ENCODE peak calls at places on chromosomes 11 and 22, in five cellular contexts. One of them, this sample, is unnamed. For H3K4me1, the result is how much of the 10 kb centered on the place peaks cover.

GRCh38 chr11:57387284-57388030 is 3.0 kb downstream of the PRG2 start:
- DNase-seq in adrenal gland: no peak
- DNase-seq in IMR-90: no peak
- DNase-seq in CD8-positive, alpha-beta T cell: no peak
- DNase-seq in ovary: no peak
- DNase-seq in this sample: no peak

GRCh38 chr11:33257897-33258630 is 883 bp downstream of the HIPK3 start:
- DNase-seq in IMR-90: peak
- DNase-seq in adrenal gland: peak
- DNase-seq in CD8-positive, alpha-beta T cell: peak
- DNase-seq in ovary: peak
- DNase-seq in this sample: peak

GRCh38 chr11:126529037-126529436 is 173.6 kb downstream of the ST3GAL4 start:
- DNase-seq in CD8-positive, alpha-beta T cell: no peak
- DNase-seq in IMR-90: no peak
- DNase-seq in ovary: no peak
- DNase-seq in adrenal gland: no peak
- DNase-seq in this sample: no peak

GRCh38 chr11:107197932-107198331 is 179.7 kb upstream of the GUCY1A2 start:
- DNase-seq in adrenal gland: no peak
- DNase-seq in CD8-positive, alpha-beta T cell: no peak
- DNase-seq in IMR-90: no peak
- DNase-seq in ovary: no peak
- DNase-seq in this sample: no peak

GRCh38 chr22:43473441-43473840 is 61.6 kb downstream of the MPPED1 start:
- DNase-seq in ovary: no peak
- DNase-seq in adrenal gland: no peak
- DNase-seq in IMR-90: no peak
- DNase-seq in CD8-positive, alpha-beta T cell: no peak
- DNase-seq in this sample: no peak

GRCh38 chr22:49930596-49931412 is 12.4 kb downstream of the CRELD2 start:
- DNase-seq in ovary: no peak
- DNase-seq in IMR-90: peak
- DNase-seq in adrenal gland: peak
- DNase-seq in CD8-positive, alpha-beta T cell: no peak
- DNase-seq in this sample: peak

GRCh38 chr11:66142370-66143263 is 72.5 kb downstream of the PACS1 start:
- DNase-seq in CD8-positive, alpha-beta T cell: no peak
- DNase-seq in adrenal gland: no peak
- DNase-seq in IMR-90: peak
- DNase-seq in ovary: no peak
- DNase-seq in this sample: no peak

GRCh38 chr11:134634897-134635831 is 223.1 kb upstream of the B3GAT1 start:
- DNase-seq in adrenal gland: no peak
- DNase-seq in CD8-positive, alpha-beta T cell: no peak
- DNase-seq in ovary: no peak
- DNase-seq in IMR-90: no peak
- DNase-seq in this sample: no peak

GRCh38 chr11:104830080-104830479 is 68.2 kb downstream of the CASP12 start:
- DNase-seq in adrenal gland: no peak
- DNase-seq in CD8-positive, alpha-beta T cell: no peak
- DNase-seq in IMR-90: peak
- DNase-seq in ovary: no peak
- DNase-seq in this sample: no peak

GRCh38 chr11:45654242-45654641 is 11.2 kb downstream of the CHST1 start:
- DNase-seq in ovary: peak
- DNase-seq in adrenal gland: no peak
- DNase-seq in IMR-90: no peak
- DNase-seq in CD8-positive, alpha-beta T cell: no peak
- DNase-seq in this sample: no peak

GRCh38 chr11:71200172-71200716 is 52.1 kb downstream of the SHANK2 start:
- DNase-seq in CD8-positive, alpha-beta T cell: no peak
- DNase-seq in adrenal gland: no peak
- DNase-seq in ovary: no peak
- DNase-seq in IMR-90: no peak
- DNase-seq in this sample: no peak

GRCh38 chr11:1382429-1382828 is 7.3 kb upstream of the BRSK2 start:
- DNase-seq in IMR-90: no peak
- DNase-seq in ovary: peak
- DNase-seq in adrenal gland: no peak
- DNase-seq in CD8-positive, alpha-beta T cell: no peak
- DNase-seq in this sample: peak

GRCh38 chr11:12840871-12841516 is 166.8 kb downstream of the TEAD1 start:
- DNase-seq in ovary: no peak
- DNase-seq in IMR-90: peak
- DNase-seq in adrenal gland: no peak
- DNase-seq in CD8-positive, alpha-beta T cell: no peak
- DNase-seq in this sample: no peak
- H3K4me1 ChIP-seq in ovary: under half
- H3K4me1 ChIP-seq in IMR-90: under half
- H3K4me1 ChIP-seq in adrenal gland: under half
- H3K4me1 ChIP-seq in CD8-positive, alpha-beta T cell: under half
- H3K4me1 ChIP-seq in this sample: under half

GRCh38 chr11:124441081-124441480 is 4.4 kb downstream of the OR8B8 start:
- DNase-seq in CD8-positive, alpha-beta T cell: no peak
- DNase-seq in IMR-90: no peak
- DNase-seq in adrenal gland: no peak
- DNase-seq in ovary: no peak
- DNase-seq in this sample: no peak

GRCh38 chr11:124440608-124441007 is 4.9 kb downstream of the OR8B8 start:
- DNase-seq in IMR-90: no peak
- DNase-seq in CD8-positive, alpha-beta T cell: no peak
- DNase-seq in ovary: no peak
- DNase-seq in adrenal gland: no peak
- DNase-seq in this sample: no peak

GRCh38 chr11:124442847-124443246 is 2.6 kb downstream of the OR8B8 start:
- DNase-seq in adrenal gland: no peak
- DNase-seq in IMR-90: no peak
- DNase-seq in CD8-positive, alpha-beta T cell: no peak
- DNase-seq in ovary: no peak
- DNase-seq in this sample: no peak

GRCh38 chr11:124441519-124441918 is 4.0 kb downstream of the OR8B8 start:
- DNase-seq in IMR-90: no peak
- DNase-seq in ovary: no peak
- DNase-seq in CD8-positive, alpha-beta T cell: no peak
- DNase-seq in adrenal gland: no peak
- DNase-seq in this sample: no peak

DNA sequence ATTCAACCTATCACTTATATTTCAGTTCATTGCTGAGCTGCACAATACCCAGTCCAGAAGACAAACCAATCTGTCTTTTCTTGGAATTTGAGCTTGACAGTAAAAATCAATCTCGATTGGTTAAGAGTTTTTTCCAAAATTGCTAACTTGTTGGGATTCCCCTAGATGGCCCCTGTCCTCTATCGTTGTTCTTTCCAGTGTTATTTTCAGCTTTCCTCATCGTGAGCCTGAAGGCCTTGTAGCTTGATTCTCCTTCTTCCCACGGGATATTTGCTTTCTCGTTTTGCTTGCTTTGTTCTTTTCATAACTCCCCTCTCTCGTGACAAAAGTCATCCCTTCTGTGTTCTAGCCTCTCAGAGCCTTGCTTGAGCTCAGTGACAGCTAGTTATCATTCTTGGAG is 3.1 kb downstream of the OR8B8 start:
- DNase-seq in IMR-90: no peak
- DNase-seq in adrenal gland: no peak
- DNase-seq in ovary: no peak
- DNase-seq in CD8-positive, alpha-beta T cell: no peak
- DNase-seq in this sample: no peak
- TF ChIP-seq CTCF in IMR-90: no peak
- TF ChIP-seq CTCF in adrenal gland: no peak
- TF ChIP-seq CTCF in ovary: no peak
- TF ChIP-seq CTCF in CD8-positive, alpha-beta T cell: no peak
- TF ChIP-seq CTCF in this sample: no peak

DNA sequence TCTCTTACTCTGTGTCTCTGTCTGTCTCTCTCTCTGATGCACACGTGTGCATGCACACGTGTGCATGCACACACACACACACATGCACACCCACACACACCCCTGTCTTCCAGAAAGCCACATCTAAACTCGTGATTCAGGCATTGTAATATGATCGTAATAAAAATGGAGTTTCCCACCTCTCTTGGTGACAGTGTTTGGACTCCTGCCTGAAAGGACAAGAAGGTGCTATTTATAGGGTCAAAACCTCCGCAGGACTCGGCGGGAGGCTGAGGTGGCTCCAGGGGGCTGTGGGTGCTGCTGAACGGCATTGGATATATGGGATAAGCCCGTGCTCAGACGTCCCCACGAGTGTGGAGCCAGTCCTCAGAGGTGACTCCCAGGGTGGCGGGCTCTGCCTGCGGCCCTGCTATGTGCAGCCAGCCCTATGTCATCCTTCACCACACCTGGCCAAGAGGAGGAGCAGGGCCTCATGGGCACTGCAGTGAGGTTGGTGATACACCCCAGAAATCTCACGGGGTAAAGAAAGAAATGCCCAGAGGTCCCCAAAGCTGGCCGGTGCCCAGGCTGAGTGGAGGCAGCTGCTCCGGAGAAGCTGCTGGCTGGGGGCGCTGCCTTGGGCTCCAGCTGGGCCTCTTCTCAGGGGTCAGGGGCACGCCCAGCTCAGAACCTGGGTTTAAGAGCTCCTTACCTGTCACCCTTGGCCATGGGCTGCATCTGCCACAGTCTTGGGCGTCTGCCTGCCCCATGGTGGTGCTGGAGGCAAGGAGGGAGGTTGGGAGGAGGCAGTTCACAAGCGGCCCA is 5.0 kb upstream of the OSBPL5 start:
- DNase-seq in adrenal gland: no peak
- DNase-seq in CD8-positive, alpha-beta T cell: no peak
- DNase-seq in ovary: no peak
- DNase-seq in IMR-90: peak
- DNase-seq in this sample: no peak
- H3K4me3 ChIP-seq in adrenal gland: no peak
- H3K4me3 ChIP-seq in CD8-positive, alpha-beta T cell: peak
- H3K4me3 ChIP-seq in ovary: no peak
- H3K4me3 ChIP-seq in IMR-90: peak
- H3K4me3 ChIP-seq in this sample: peak

GRCh38 chr11:64711944-64712306 is 11.1 kb downstream of the NRXN2 start:
- DNase-seq in IMR-90: no peak
- DNase-seq in CD8-positive, alpha-beta T cell: no peak
- DNase-seq in ovary: no peak
- DNase-seq in adrenal gland: no peak
- DNase-seq in this sample: no peak
- H3K4me1 ChIP-seq in IMR-90: under half
- H3K4me1 ChIP-seq in CD8-positive, alpha-beta T cell: under half
- H3K4me1 ChIP-seq in ovary: under half
- H3K4me1 ChIP-seq in adrenal gland: under half
- H3K4me1 ChIP-seq in this sample: under half

DNA sequence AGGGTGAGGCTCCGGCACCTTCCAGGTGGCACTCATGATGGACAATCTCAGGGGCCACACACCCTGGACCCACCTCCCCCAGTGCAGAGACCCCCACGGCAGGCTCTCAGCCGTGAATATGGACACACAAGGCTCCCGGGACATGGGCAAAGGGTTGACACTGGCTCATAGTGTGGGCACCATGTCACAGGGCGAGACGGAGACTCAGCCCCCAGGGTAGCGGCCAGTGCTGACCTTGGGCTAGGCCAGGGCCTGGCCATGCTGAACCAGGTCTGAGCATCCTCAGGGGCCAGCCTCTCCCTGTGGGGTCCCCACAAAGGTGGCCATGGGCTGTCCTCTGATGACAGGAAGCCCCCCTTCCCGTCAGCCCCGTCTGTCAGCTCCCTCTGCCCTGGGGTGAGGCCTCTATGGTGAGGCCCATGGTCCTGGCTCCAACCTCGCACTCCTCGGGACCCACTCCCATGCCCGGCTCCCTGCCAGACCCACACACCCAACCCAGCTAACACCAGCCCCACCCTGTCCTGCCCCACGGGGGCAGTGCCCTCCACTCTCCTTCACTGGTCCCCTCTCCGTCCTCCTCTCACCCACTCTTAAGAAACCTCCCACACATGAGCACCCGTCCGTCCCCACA is 19.0 kb upstream of the PRODH start:
- DNase-seq in adrenal gland: no peak
- DNase-seq in IMR-90: no peak
- DNase-seq in CD8-positive, alpha-beta T cell: no peak
- DNase-seq in ovary: no peak
- DNase-seq in this sample: peak
- TF ChIP-seq CTCF in adrenal gland: no peak
- TF ChIP-seq CTCF in IMR-90: no peak
- TF ChIP-seq CTCF in CD8-positive, alpha-beta T cell: no peak
- TF ChIP-seq CTCF in ovary: no peak
- TF ChIP-seq CTCF in this sample: no peak

GRCh38 chr11:64340671-64341335 is 799 bp downstream of the CCDC88B start:
- DNase-seq in ovary: peak
- DNase-seq in adrenal gland: no peak
- DNase-seq in IMR-90: no peak
- DNase-seq in CD8-positive, alpha-beta T cell: peak
- DNase-seq in this sample: peak

GRCh38 chr11:64337538-64338249 is 2.3 kb upstream of the CCDC88B start:
- DNase-seq in CD8-positive, alpha-beta T cell: no peak
- DNase-seq in ovary: no peak
- DNase-seq in IMR-90: no peak
- DNase-seq in adrenal gland: no peak
- DNase-seq in this sample: no peak

GRCh38 chr11:64339319-64339718 is 685 bp upstream of the CCDC88B start:
- DNase-seq in IMR-90: no peak
- DNase-seq in CD8-positive, alpha-beta T cell: no peak
- DNase-seq in adrenal gland: no peak
- DNase-seq in ovary: no peak
- DNase-seq in this sample: no peak

GRCh38 chr11:64341429-64341828 is 1.4 kb downstream of the CCDC88B start:
- DNase-seq in IMR-90: no peak
- DNase-seq in CD8-positive, alpha-beta T cell: no peak
- DNase-seq in ovary: no peak
- DNase-seq in adrenal gland: no peak
- DNase-seq in this sample: no peak

GRCh38 chr11:64339754-64340408 is at the start of gene CCDC88B:
- DNase-seq in adrenal gland: no peak
- DNase-seq in CD8-positive, alpha-beta T cell: peak
- DNase-seq in ovary: no peak
- DNase-seq in IMR-90: no peak
- DNase-seq in this sample: no peak
- H3K4me3 ChIP-seq in adrenal gland: no peak
- H3K4me3 ChIP-seq in CD8-positive, alpha-beta T cell: peak
- H3K4me3 ChIP-seq in ovary: no peak
- H3K4me3 ChIP-seq in IMR-90: no peak
- H3K4me3 ChIP-seq in this sample: no peak

GRCh38 chr11:64230209-64230984 is at the start of gene DNAJC4:
- DNase-seq in ovary: peak
- DNase-seq in IMR-90: peak
- DNase-seq in CD8-positive, alpha-beta T cell: peak
- DNase-seq in adrenal gland: peak
- DNase-seq in this sample: peak

GRCh38 chr11:64229959-64230208 is 464 bp upstream of the DNAJC4 start:
- DNase-seq in ovary: no peak
- DNase-seq in IMR-90: no peak
- DNase-seq in adrenal gland: no peak
- DNase-seq in CD8-positive, alpha-beta T cell: no peak
- DNase-seq in this sample: no peak

GRCh38 chr11:64230985-64231365 is 627 bp downstream of the DNAJC4 start:
- DNase-seq in ovary: no peak
- DNase-seq in IMR-90: no peak
- DNase-seq in adrenal gland: no peak
- DNase-seq in CD8-positive, alpha-beta T cell: no peak
- DNase-seq in this sample: no peak

GRCh38 chr11:64232182-64233018 is 2.0 kb upstream of the VEGFB start:
- DNase-seq in IMR-90: no peak
- DNase-seq in adrenal gland: peak
- DNase-seq in ovary: no peak
- DNase-seq in CD8-positive, alpha-beta T cell: no peak
- DNase-seq in this sample: no peak

GRCh38 chr11:64231536-64231935 is 1.2 kb downstream of the DNAJC4 start:
- DNase-seq in adrenal gland: no peak
- DNase-seq in IMR-90: no peak
- DNase-seq in CD8-positive, alpha-beta T cell: no peak
- DNase-seq in ovary: no peak
- DNase-seq in this sample: no peak
- H3K4me1 ChIP-seq in adrenal gland: under half
- H3K4me1 ChIP-seq in IMR-90: under half
- H3K4me1 ChIP-seq in CD8-positive, alpha-beta T cell: half or more
- H3K4me1 ChIP-seq in ovary: under half
- H3K4me1 ChIP-seq in this sample: under half

This sample was measured in pancreas.